ENCODE peak calls at places on chromosomes 3 and 15, in five cellular contexts. U, T, L, R and D are unnamed samples.

GRCh38 chr15:52283281-52283680 is 12.3 kb downstream of the MYO5C start:
- DNase-seq in U (no peak), T (no peak), L (no peak), R (no peak), D (no peak)

GRCh38 chr3:148450819-148451218 is 246.9 kb upstream of the AGTR1 start:
- DNase-seq in U (no peak), T (no peak), L (peak), R (no peak), D (no peak)

GRCh38 chr3:187519428-187519890 is 150.7 kb downstream of the SST start:
- DNase-seq in U (no peak), T (no peak), L (no peak), R (no peak), D (no peak)

GRCh38 chr3:138112362-138112761 is 3.0 kb downstream of the DZIP1L start:
- DNase-seq in U (no peak), T (no peak), L (no peak), R (no peak), D (no peak)

GRCh38 chr3:32373844-32374243 is 17.8 kb upstream of the CMTM7 start:
- DNase-seq in U (no peak), T (no peak), L (no peak), R (no peak), D (no peak)

GRCh38 chr3:5239602-5240001 is 52.1 kb downstream of the EDEM1 start:
- DNase-seq in U (no peak), T (no peak), L (no peak), R (no peak), D (no peak)

GRCh38 chr3:13229291-13229949 is 156.2 kb upstream of the IQSEC1 start:
- DNase-seq in U (no peak), T (peak), L (peak), R (peak), D (peak)

GRCh38 chr3:184874709-184875644 is 63.0 kb downstream of the VPS8 start:
- DNase-seq in U (no peak), T (peak), L (peak), R (peak), D (peak)

GRCh38 chr15:33654859-33655258 is 313.4 kb upstream of the CHRM5 start:
- DNase-seq in U (no peak), T (no peak), L (no peak), R (no peak), D (no peak)

GRCh38 chr3:108099679-108100428 is 9.0 kb upstream of the CD47 start:
- DNase-seq in U (no peak), T (peak), L (no peak), R (no peak), D (peak)

GRCh38 chr3:71006810-71007785 is 576.4 kb downstream of the FOXP1 start:
- DNase-seq in U (no peak), T (peak), L (peak), R (peak), D (peak)

GRCh38 chr15:94000603-94001002 is 230.8 kb upstream of the MCTP2 start:
- DNase-seq in U (no peak), T (no peak), L (no peak), R (no peak), D (no peak)

GRCh38 chr3:87873136-87873535 is 185.7 kb downstream of the CGGBP1 start:
- DNase-seq in U (no peak), T (no peak), L (no peak), R (no peak), D (no peak)

GRCh38 chr15:80429964-80430363 is 25.8 kb downstream of the ARNT2 start:
- DNase-seq in U (no peak), T (no peak), L (no peak), R (no peak), D (no peak)

GRCh38 chr3:157073810-157074209 is 86.1 kb downstream of the CCNL1 start:
- DNase-seq in U (no peak), T (no peak), L (no peak), R (no peak), D (no peak)

GRCh38 chr3:64345351-64345750 is 120.1 kb upstream of the PRICKLE2 start:
- DNase-seq in U (no peak), T (no peak), L (no peak), R (no peak), D (no peak)

GRCh38 chr3:171184372-171184771 is 157.9 kb upstream of the SLC2A2 start:
- DNase-seq in U (no peak), T (peak), L (no peak), R (no peak), D (peak)

GRCh38 chr15:82531496-82532382 is 8.5 kb downstream of the RPS17 start:
- DNase-seq in U (no peak), T (no peak), L (no peak), R (no peak), D (no peak)

GRCh38 chr3:52402706-52403270 is 42.1 kb downstream of the SEMA3G start:
- DNase-seq in U (no peak), T (no peak), L (no peak), R (no peak), D (no peak)

GRCh38 chr15:26028086-26028740 is 165.1 kb upstream of the ATP10A start:
- DNase-seq in U (no peak), T (no peak), L (no peak), R (no peak), D (no peak)

GRCh38 chr3:141986548-141987107 is 110.2 kb downstream of the ATP1B3 start:
- DNase-seq in U (no peak), T (no peak), L (no peak), R (no peak), D (no peak)

GRCh38 chr3:7977245-7978103 is 524.1 kb upstream of the LMCD1 start:
- DNase-seq in U (no peak), T (no peak), L (peak), R (no peak), D (no peak)

GRCh38 chr3:24604215-24604614 is 109.6 kb upstream of the THRB start:
- DNase-seq in U (no peak), T (no peak), L (no peak), R (no peak), D (no peak)

GRCh38 chr15:101255615-101256350 is 3.9 kb upstream of the CHSY1 start:
- DNase-seq in U (no peak), T (no peak), L (no peak), R (no peak), D (no peak)

GRCh38 chr15:95713315-95713714 is 617.2 kb upstream of the NR2F2 start:
- DNase-seq in U (no peak), T (no peak), L (no peak), R (no peak), D (no peak)

GRCh38 chr15:64009798-64010241 is 36.5 kb downstream of the DAPK2 start:
- DNase-seq in U (no peak), T (no peak), L (no peak), R (no peak), D (no peak)

GRCh38 chr3:142180761-142181362 is 31.5 kb upstream of the TFDP2 start:
- DNase-seq in U (no peak), T (peak), L (peak), R (peak), D (no peak)

GRCh38 chr3:32782417-32782816 is 35.4 kb upstream of the TRIM71 start:
- DNase-seq in U (no peak), T (no peak), L (no peak), R (no peak), D (no peak)

GRCh38 chr3:148950806-148951205 is 40.5 kb upstream of the GYG1 start:
- DNase-seq in U (no peak), T (no peak), L (no peak), R (no peak), D (no peak)

GRCh38 chr15:98838387-98839259 is 169.0 kb downstream of the PGPEP1L start:
- DNase-seq in U (no peak), T (no peak), L (no peak), R (no peak), D (no peak)

GRCh38 chr3:120559228-120560061 is 36.7 kb upstream of the NDUFB4 start:
- DNase-seq in U (peak), T (no peak), L (peak), R (no peak), D (no peak)

GRCh38 chr15:41263891-41264351 is 32.9 kb downstream of the CHP1 start:
- DNase-seq in U (no peak), T (no peak), L (no peak), R (no peak), D (no peak)

GRCh38 chr3:134718736-134719135 is 67.9 kb upstream of the KY start:
- DNase-seq in U (no peak), T (no peak), L (no peak), R (no peak), D (no peak)

GRCh38 chr3:126895178-126896066 is 87.5 kb upstream of the PLXNA1 start:
- DNase-seq in U (no peak), T (no peak), L (peak), R (no peak), D (no peak)